ENCODE peak calls at places on chromosomes 1 and 21, in seven cellular contexts. V is astrocyte, Q is left ventricle myocardium inferior, I is pancreas, K is mucosa of descending colon, X is A673, B is prostate gland. C is an unnamed sample.
A peak's percentile ranks its signal among the peaks of the same experiment; 100 is the strongest.

GRCh38 chr1:199684686-199685273 is 342.7 kb upstream of the NR5A2 start:
- DNase-seq in V (peak; percentile 67), Q (no peak), I (peak; percentile 32), K (no peak), X (peak; percentile 84), B (peak; percentile 12), C (peak; percentile 54)

GRCh38 chr1:235783148-235783776 is 83.4 kb downstream of the LYST start:
- DNase-seq in V (peak; percentile 39), Q (no peak), I (no peak), K (no peak), X (peak; percentile 42), B (no peak), C (peak; percentile 44)

GRCh38 chr21:44012474-44013379 is 618 bp downstream of the TRAPPC10 start:
- DNase-seq in V (no peak), Q (peak; percentile 69), I (peak; percentile 71), K (peak; percentile 89), X (peak; percentile 63), B (peak; percentile 30), C (peak; percentile 44)

GRCh38 chr1:19273106-19273843 is 15.3 kb downstream of the AKR7A3 start:
- DNase-seq in V (no peak), Q (no peak), I (no peak), K (peak; percentile 62), X (no peak), B (no peak), C (no peak)

GRCh38 chr1:63835075-63835633 is 61.3 kb downstream of the ROR1 start:
- DNase-seq in V (no peak), Q (no peak), I (no peak), K (no peak), X (peak; percentile 28), B (no peak), C (no peak)

GRCh38 chr1:176896216-176896615 is 268.3 kb downstream of the ASTN1 start:
- DNase-seq in V (no peak), Q (no peak), I (no peak), K (no peak), X (no peak), B (no peak), C (no peak)

GRCh38 chr1:161473363-161473762 is 31.9 kb upstream of the FCGR2A start:
- DNase-seq in V (no peak), Q (no peak), I (no peak), K (no peak), X (peak; percentile 58), B (no peak), C (peak; percentile 44)

GRCh38 chr1:28395181-28395580 is 25.6 kb downstream of the PHACTR4 start:
- DNase-seq in V (peak; percentile 73), Q (no peak), I (no peak), K (no peak), X (no peak), B (no peak), C (no peak)

GRCh38 chr1:95207223-95207935 is 26.6 kb upstream of the RWDD3 start:
- DNase-seq in V (no peak), Q (no peak), I (no peak), K (no peak), X (no peak), B (no peak), C (peak; percentile 64)

GRCh38 chr1:213123532-213123931 is 72.5 kb downstream of the RPS6KC1 start:
- DNase-seq in V (peak; percentile 77), Q (no peak), I (no peak), K (no peak), X (no peak), B (no peak), C (peak; percentile 21)

GRCh38 chr1:16088996-16089395 is 15.5 kb upstream of the FAM131C start:
- DNase-seq in V (peak; percentile 89), Q (peak; percentile 10), I (no peak), K (no peak), X (no peak), B (no peak), C (no peak)

GRCh38 chr21:46265736-46266525 is 19.5 kb downstream of the MCM3AP start:
- DNase-seq in V (no peak), Q (no peak), I (no peak), K (no peak), X (no peak), B (no peak), C (peak; percentile 55)

GRCh38 chr21:35368326-35368725 is 319.2 kb upstream of the RUNX1 start:
- DNase-seq in V (no peak), Q (no peak), I (no peak), K (no peak), X (no peak), B (no peak), C (no peak)

GRCh38 chr1:184299076-184299790 is 87.6 kb upstream of the C1orf21 start:
- DNase-seq in V (peak; percentile 93), Q (no peak), I (no peak), K (no peak), X (peak; percentile 70), B (no peak), C (no peak)

GRCh38 chr1:201470581-201470980 is 1.6 kb upstream of the PHLDA3 start:
- DNase-seq in V (no peak), Q (no peak), I (no peak), K (no peak), X (no peak), B (no peak), C (no peak)

GRCh38 chr1:67304023-67304422 is 3.6 kb upstream of the IL12RB2 start:
- DNase-seq in V (no peak), Q (no peak), I (no peak), K (no peak), X (no peak), B (no peak), C (no peak)

GRCh38 chr1:67307251-67308060 is at the start of gene IL12RB2:
- DNase-seq in V (no peak), Q (peak; percentile 20), I (peak; percentile 44), K (peak; percentile 39), X (peak; percentile 7), B (no peak), C (no peak)

GRCh38 chr1:67306547-67306946 is 1.1 kb upstream of the IL12RB2 start:
- DNase-seq in V (no peak), Q (no peak), I (no peak), K (no peak), X (no peak), B (no peak), C (no peak)

GRCh38 chr1:67312630-67313029 is 5.0 kb downstream of the IL12RB2 start:
- DNase-seq in V (no peak), Q (no peak), I (no peak), K (no peak), X (no peak), B (no peak), C (no peak)

GRCh38 chr1:67308136-67308535 is 463 bp downstream of the IL12RB2 start:
- DNase-seq in V (no peak), Q (no peak), I (no peak), K (no peak), X (no peak), B (no peak), C (no peak)
- H3K4me3 ChIP-seq in V (no peak overlapping the region), Q (peak overlapping the region; percentile 65), I (peak overlapping the region; percentile 65), K (no peak overlapping the region), X (no peak overlapping the region), B (peak overlapping the region; percentile 32), C (no peak overlapping the region)

GRCh38 chr1:17640975-17641374 is 101.5 kb downstream of the ARHGEF10L start:
- DNase-seq in V (no peak), Q (no peak), I (no peak), K (no peak), X (no peak), B (no peak), C (no peak)

GRCh38 chr1:17640411-17640810 is 100.9 kb downstream of the ARHGEF10L start:
- DNase-seq in V (no peak), Q (no peak), I (no peak), K (no peak), X (no peak), B (no peak), C (no peak)

GRCh38 chr1:17642169-17642568 is 102.7 kb downstream of the ARHGEF10L start:
- DNase-seq in V (no peak), Q (no peak), I (no peak), K (no peak), X (no peak), B (no peak), C (no peak)

GRCh38 chr1:17637055-17637454 is 97.6 kb downstream of the ARHGEF10L start:
- DNase-seq in V (no peak), Q (no peak), I (no peak), K (no peak), X (no peak), B (no peak), C (no peak)

DNA sequence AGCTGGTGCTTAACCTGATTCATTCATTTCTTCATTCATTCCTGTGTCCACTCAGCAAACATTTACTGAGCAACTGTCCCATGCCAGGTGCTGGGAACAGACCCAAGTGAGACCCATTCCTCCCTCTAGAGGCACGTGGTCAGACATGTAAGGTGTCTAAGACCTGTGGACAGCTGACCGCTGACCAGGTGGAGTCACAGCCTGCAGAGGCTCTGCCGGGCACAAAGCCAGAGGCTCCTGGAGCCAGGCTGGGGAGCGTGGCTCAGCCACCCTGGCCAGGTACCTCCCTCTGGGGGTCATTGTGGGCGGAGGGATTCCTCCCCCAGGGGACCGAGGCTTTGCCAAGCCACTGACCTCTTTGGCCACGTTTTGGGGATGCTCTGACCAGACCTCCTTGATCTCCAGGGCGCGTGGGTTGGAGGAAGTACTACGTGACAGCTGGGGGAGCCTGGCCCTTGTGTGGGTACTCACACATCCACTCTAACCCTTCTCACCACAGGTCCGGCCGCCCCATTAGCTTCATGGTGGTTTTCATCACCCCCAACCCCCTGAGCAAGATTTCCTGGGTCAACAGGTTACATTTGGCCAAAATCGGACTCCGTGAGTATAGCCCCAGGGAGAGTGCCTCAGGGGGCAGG is 100.3 kb downstream of the ARHGEF10L start:
- DNase-seq in V (no peak), Q (no peak), I (no peak), K (no peak), X (no peak), B (no peak), C (no peak)
- H3K36me3 ChIP-seq in V (peaks cover 8% of the 10 kb centered on the region), Q (peaks cover 84% of the 10 kb centered on the region), I (peaks cover 11% of the 10 kb centered on the region), K (peaks cover 20% of the 10 kb centered on the region), X (no peaks in the 10 kb centered on the region), B (peaks cover 7% of the 10 kb centered on the region), C (peaks cover 2% of the 10 kb centered on the region)

DNA sequence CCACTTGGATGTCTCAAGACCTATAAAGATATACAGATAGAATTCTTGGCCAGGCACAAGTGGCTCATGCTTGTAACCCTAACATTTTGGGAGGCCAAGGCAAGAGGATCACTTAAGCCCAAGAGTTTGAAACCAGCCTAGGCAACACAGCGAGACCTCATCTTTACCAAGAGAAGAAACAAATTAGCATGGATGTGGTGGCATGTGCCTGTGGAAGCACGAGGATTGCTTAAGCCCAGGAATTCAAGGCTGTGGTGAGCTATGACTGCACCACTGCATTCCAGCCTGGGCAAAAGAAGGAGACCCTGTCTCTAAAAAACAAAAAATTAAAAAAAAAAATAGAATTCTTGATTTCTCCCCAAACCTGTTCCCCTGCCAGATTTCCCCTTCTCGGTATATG is 8.3 kb downstream of the ASAP3 start:
- DNase-seq in V (peak; percentile 73), Q (no peak), I (no peak), K (no peak), X (no peak), B (no peak), C (no peak)
- H3K4me1 ChIP-seq in V (peaks cover 15% of the 10 kb centered on the region), Q (peaks cover 79% of the 10 kb centered on the region), I (peaks cover 4% of the 10 kb centered on the region), K (no peaks in the 10 kb centered on the region), X (no peaks in the 10 kb centered on the region), B (peaks cover 14% of the 10 kb centered on the region), C (peaks cover 26% of the 10 kb centered on the region)

DNA sequence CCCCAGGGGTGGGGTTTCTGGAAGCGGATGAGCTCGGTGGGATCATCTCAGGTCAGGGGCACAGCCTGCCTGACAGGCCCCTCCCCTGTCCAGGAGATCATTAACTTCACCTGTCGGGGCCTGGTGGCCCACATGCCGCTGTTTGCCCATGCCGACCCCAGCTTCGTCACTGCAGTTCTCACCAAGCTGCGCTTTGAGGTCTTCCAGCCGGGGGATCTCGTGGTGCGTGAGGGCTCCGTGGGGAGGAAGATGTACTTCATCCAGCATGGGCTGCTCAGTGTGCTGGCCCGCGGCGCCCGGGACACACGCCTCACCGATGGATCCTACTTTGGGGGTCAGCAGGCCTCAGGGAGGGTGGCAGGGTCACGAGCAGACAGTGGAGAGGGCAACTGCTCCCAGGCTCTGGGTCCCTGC is 8.4 kb downstream of the HCN3 start:
- DNase-seq in V (no peak), Q (no peak), I (no peak), K (no peak), X (no peak), B (no peak), C (no peak)
- H3K4me3 ChIP-seq in V (no peak overlapping the region), Q (no peak overlapping the region), I (no peak overlapping the region), K (no peak overlapping the region), X (no peak overlapping the region), B (no peak overlapping the region), C (no peak overlapping the region)